ENCODE peak calls at places on chromosomes 16 and 17, in seven cellular contexts. Q is A549, K is IMR-90, F is spleen, I is Peyer's patch, P is suprapubic skin, O is breast epithelium. M is an unnamed sample.
A peak's percentile ranks its signal among the peaks of the same experiment; 100 is the strongest.

GRCh38 chr17:79413591-79413990 is 197.3 kb downstream of the RBFOX3 start:
- DNase-seq in I (no peak), Q (no peak), F (no peak), P (no peak), O (peak; percentile 62), K (no peak), M (no peak)

GRCh38 chr16:19835989-19836421 is 48.6 kb downstream of the GPRC5B start:
- DNase-seq in F (no peak), Q (no peak), O (no peak), I (no peak), P (no peak), K (peak; percentile 83), M (no peak)

GRCh38 chr17:19672009-19672837 is 23.7 kb downstream of the ALDH3A2 start:
- DNase-seq in K (peak; percentile 8), F (no peak), I (peak; percentile 57), P (peak; percentile 72), Q (no peak), O (no peak), M (no peak)

GRCh38 chr17:50768348-50768761 is 1.0 kb upstream of the ANKRD40CL start:
- DNase-seq in Q (peak; percentile 38), I (peak; percentile 96), K (no peak), P (no peak), O (peak; percentile 57), F (peak; percentile 62), M (no peak)

GRCh38 chr17:62049299-62049698 is 15.8 kb downstream of the MED13 start:
- DNase-seq in O (no peak), Q (no peak), F (no peak), P (no peak), I (no peak), K (no peak), M (no peak)

GRCh38 chr16:88060524-88061219 is 109.4 kb downstream of the BANP start:
- DNase-seq in K (no peak), I (no peak), P (no peak), O (no peak), Q (no peak), F (peak; percentile 47), M (no peak)

GRCh38 chr17:78392295-78392694 is 13.8 kb downstream of the PGS1 start:
- DNase-seq in P (no peak), F (no peak), I (no peak), O (no peak), Q (no peak), K (no peak), M (no peak)

GRCh38 chr16:69762843-69763556 is 868 bp downstream of the WWP2 start:
- DNase-seq in I (no peak), P (no peak), F (no peak), Q (no peak), K (peak; percentile 49), O (no peak), M (no peak)

GRCh38 chr16:19085679-19086200 is 18.3 kb downstream of the COQ7 start:
- DNase-seq in I (no peak), P (no peak), Q (no peak), O (no peak), K (no peak), F (no peak), M (no peak)

GRCh38 chr17:14061666-14062560 is 7.4 kb upstream of the COX10 start:
- DNase-seq in O (no peak), P (no peak), K (peak; percentile 84), Q (no peak), F (no peak), I (no peak), M (peak; percentile 70)

GRCh38 chr17:44309472-44309871 is 1.1 kb downstream of the RUNDC3A start:
- DNase-seq in K (no peak), Q (no peak), P (no peak), O (no peak), F (peak; percentile 60), I (no peak), M (peak; percentile 34)

GRCh38 chr16:57575468-57576277 is 33.2 kb downstream of the ADGRG5 start:
- DNase-seq in K (no peak), F (no peak), Q (no peak), P (no peak), O (no peak), I (no peak), M (no peak)

GRCh38 chr16:73082608-73083007 is 34.7 kb upstream of the ZFHX3 start:
- DNase-seq in P (no peak), O (no peak), Q (no peak), F (no peak), K (peak; percentile 98), I (no peak), M (peak; percentile 71)

GRCh38 chr17:81004336-81005015 is 12.8 kb downstream of the CHMP6 start:
- DNase-seq in F (no peak), P (no peak), K (no peak), Q (no peak), I (peak; percentile 49), O (no peak), M (no peak)

GRCh38 chr16:46748775-46749705 is 896 bp upstream of the MYLK3 start:
- DNase-seq in Q (no peak), F (peak; percentile 70), I (no peak), K (no peak), P (peak; percentile 35), O (no peak), M (no peak)

GRCh38 chr17:47840742-47841487 is at the start of gene SCRN2:
- DNase-seq in I (peak; percentile 97), F (peak; percentile 98), P (peak; percentile 92), K (peak; percentile 68), O (peak; percentile 93), Q (peak; percentile 93), M (peak; percentile 93)

GRCh38 chr16:4324871-4325740 is 9.2 kb downstream of the GLIS2 start:
- DNase-seq in O (no peak), Q (no peak), F (no peak), P (peak; percentile 64), I (peak; percentile 46), K (no peak), M (no peak)

GRCh38 chr16:49932449-49932848 is 76.5 kb upstream of the ZNF423 start:
- DNase-seq in K (no peak), O (no peak), I (no peak), Q (no peak), F (no peak), P (no peak), M (no peak)

GRCh38 chr17:29138184-29138955 is 41.8 kb downstream of the MYO18A start:
- DNase-seq in O (no peak), P (no peak), F (no peak), Q (no peak), I (no peak), K (peak; percentile 68), M (no peak)

DNA sequence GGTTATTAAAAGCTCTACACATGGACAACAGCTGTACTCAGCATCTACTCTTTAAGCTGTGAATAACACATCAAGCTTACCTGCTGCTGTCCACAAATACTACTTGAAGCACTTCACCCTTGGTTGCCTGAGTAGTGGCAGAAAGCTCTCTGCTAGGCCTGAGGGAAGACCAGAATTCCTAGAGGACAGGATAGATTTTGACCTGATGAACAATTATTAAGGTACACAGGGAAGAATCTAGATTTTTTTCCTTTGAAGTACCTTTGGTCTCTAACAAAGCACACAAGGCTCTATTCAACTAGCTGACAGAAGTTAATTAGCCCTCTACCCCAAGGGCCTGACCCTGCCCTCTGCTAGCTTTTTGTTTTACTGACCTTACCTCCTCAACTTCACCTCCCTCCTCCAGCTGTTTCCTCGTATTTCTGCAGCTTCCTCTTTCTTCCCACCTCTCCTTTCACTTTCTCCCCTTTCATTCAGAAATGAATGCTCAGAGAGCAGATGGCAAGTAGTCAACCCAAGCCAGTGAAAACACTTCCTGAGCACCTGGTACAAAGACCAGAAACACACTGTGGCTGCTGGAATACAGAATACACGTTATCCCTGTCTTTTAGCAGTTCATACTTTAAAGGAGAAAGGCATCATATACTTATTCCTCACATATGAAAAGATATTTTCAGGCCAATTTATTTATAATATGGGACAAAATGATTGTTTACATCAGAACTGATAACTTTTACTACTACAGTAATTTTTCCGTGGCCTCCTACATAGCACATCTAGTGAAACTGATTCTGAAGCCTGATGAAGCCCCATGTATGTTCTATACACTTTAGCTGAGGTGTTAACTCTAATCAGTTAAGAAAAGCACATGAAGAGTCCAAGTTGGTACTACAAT is 5.7 kb upstream of the VEZF1 start:
- DNase-seq in P (no peak), K (no peak), F (no peak), O (no peak), Q (no peak), I (no peak), M (no peak)
- TF ChIP-seq POLR2A in P (no peak), K (no peak), F (no peak), O (no peak), Q (no peak), I (no peak), M (no peak)

DNA sequence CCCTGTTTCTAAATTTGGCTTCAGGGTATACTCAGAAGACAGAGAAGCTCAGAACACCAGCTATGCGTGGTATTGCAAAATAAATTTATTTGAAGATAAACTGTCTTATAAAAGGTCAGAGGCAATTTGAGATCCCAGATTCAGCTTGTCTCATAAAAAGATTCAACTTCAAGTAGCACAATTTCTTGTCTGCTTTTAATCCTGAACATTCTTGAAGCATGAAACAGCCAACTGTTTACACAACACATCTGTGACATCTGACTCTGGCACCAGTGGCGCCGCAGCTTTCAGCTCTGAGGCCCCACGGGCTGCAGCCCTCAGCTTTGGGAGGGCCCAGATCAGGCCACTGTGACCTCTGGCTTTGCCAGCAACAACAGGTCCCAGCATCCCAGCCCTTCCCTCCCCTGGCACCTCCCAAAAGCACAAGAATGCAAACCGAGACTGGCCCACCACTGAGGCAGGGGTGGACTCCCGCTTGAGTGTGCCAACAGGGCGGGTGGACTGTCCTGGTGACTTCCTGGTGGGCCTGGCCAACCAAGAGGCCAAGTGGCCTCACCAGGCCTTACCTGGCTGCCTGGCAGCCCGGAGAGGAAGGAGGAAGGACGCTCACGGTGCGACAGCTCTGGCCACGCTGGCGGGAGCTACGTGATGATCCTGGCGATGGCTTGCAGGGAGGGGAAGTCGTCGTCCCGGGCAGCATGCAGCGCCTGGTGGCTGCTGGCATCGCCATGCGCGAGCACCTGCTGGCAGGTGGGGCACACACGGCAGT is 8.0 kb downstream of the SYNGR3 start:
- DNase-seq in K (peak; percentile 75), P (no peak), Q (no peak), O (no peak), I (no peak), F (peak; percentile 74), M (no peak)
- TF ChIP-seq POLR2A in K (no peak), P (no peak), Q (no peak), O (no peak), I (no peak), F (no peak), M (no peak)

GRCh38 chr16:727291-727977 is 528 bp downstream of the HAGHL start:
- DNase-seq in O (no peak), P (no peak), F (peak; percentile 87), K (no peak), I (no peak), Q (no peak), M (no peak)
- TF ChIP-seq POLR2A in O (no peak), P (no peak), F (no peak), K (peak; percentile 20), I (no peak), Q (no peak), M (no peak)

DNA sequence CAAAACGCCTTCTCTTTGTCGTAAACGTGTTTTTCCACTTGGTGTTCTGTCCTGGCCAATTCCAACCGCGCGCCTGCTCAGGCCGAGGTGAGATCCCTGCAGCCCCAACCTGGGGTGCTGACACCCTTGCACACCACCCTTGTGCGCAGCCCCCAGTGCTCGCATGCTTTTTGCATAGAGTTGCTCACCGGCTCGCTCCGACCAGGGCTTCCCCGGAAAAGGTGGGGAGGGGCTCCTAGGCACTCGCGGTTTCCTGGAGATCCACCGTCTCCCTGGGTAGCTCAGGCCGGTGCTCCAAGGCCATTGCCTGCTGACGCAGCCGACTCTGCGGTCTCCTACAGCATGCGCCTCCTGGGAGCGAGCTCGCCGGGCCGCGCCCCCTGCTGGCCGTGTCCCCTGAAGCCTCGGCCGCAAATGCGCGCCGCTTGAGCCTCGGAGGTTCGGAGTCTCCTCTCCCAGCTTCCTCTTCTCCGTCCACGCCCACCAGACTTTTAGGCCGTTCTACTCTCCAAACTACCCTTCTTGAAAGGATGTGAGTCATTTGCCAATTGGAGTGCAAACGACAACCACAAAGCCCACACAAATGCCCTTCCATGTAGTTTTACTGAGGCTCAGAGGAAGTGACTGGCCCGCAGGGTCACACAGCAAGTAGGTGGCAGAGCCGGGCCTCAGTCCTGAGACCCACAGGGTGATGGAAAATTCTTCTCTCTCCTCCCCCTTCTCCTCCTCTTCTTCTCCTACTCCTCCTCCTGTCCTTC is 7.2 kb upstream of the PDP2 start:
- DNase-seq in I (peak; percentile 93), F (peak; percentile 98), K (peak; percentile 100), P (peak; percentile 92), Q (peak; percentile 89), O (peak; percentile 86), M (peak; percentile 72)
- TF ChIP-seq POLR2A in I (no peak), F (no peak), K (no peak), P (no peak), Q (peak; percentile 56), O (no peak), M (no peak)

M was measured in H54.